ENCODE peak calls at places on chromosome 17, in eight cellular contexts. One of them, this sample, is unnamed. For H3K27me3, the result is how much of the 10 kb centered on the place peaks cover.

GRCh38 chr17:17971431-17972125 is 622 bp downstream of the TOM1L2 start:
- DNase-seq in fibroblast of lung: no peak
- DNase-seq in K562: no peak
- DNase-seq in GM23338: no peak
- DNase-seq in Panc1: no peak
- DNase-seq in uterus: peak
- DNase-seq in prostate gland: peak
- DNase-seq in thyroid gland: peak
- DNase-seq in this sample: no peak

GRCh38 chr17:77096570-77097214 is 44.1 kb upstream of the SEC14L1 start:
- DNase-seq in fibroblast of lung: peak
- DNase-seq in K562: no peak
- DNase-seq in GM23338: peak
- DNase-seq in Panc1: peak
- DNase-seq in uterus: peak
- DNase-seq in prostate gland: peak
- DNase-seq in thyroid gland: no peak
- DNase-seq in this sample: no peak

GRCh38 chr17:32899240-32900013 is 22.5 kb upstream of the MYO1D start:
- DNase-seq in fibroblast of lung: no peak
- DNase-seq in K562: no peak
- DNase-seq in GM23338: no peak
- DNase-seq in Panc1: no peak
- DNase-seq in uterus: no peak
- DNase-seq in prostate gland: no peak
- DNase-seq in thyroid gland: no peak
- DNase-seq in this sample: no peak

GRCh38 chr17:80494547-80494946 is 18.1 kb upstream of the NPTX1 start:
- DNase-seq in fibroblast of lung: no peak
- DNase-seq in K562: no peak
- DNase-seq in GM23338: no peak
- DNase-seq in Panc1: no peak
- DNase-seq in uterus: no peak
- DNase-seq in prostate gland: no peak
- DNase-seq in thyroid gland: no peak
- DNase-seq in this sample: no peak

GRCh38 chr17:81926451-81927144 is 937 bp downstream of the MAFG start:
- DNase-seq in fibroblast of lung: peak
- DNase-seq in K562: peak
- DNase-seq in GM23338: peak
- DNase-seq in Panc1: no peak
- DNase-seq in uterus: peak
- DNase-seq in prostate gland: peak
- DNase-seq in thyroid gland: peak
- DNase-seq in this sample: peak

GRCh38 chr17:38748329-38749221 is at the start of gene PCGF2:
- DNase-seq in fibroblast of lung: peak
- DNase-seq in K562: peak
- DNase-seq in GM23338: peak
- DNase-seq in Panc1: no peak
- DNase-seq in uterus: peak
- DNase-seq in prostate gland: peak
- DNase-seq in thyroid gland: peak
- DNase-seq in this sample: peak

GRCh38 chr17:57940217-57940616 is 15.0 kb downstream of the CUEDC1 start:
- DNase-seq in fibroblast of lung: no peak
- DNase-seq in K562: no peak
- DNase-seq in GM23338: peak
- DNase-seq in Panc1: no peak
- DNase-seq in uterus: no peak
- DNase-seq in prostate gland: no peak
- DNase-seq in thyroid gland: peak
- DNase-seq in this sample: peak

GRCh38 chr17:31134526-31134925 is 39.7 kb downstream of the NF1 start:
- DNase-seq in fibroblast of lung: peak
- DNase-seq in K562: no peak
- DNase-seq in GM23338: no peak
- DNase-seq in Panc1: no peak
- DNase-seq in uterus: no peak
- DNase-seq in prostate gland: no peak
- DNase-seq in thyroid gland: no peak
- DNase-seq in this sample: no peak

GRCh38 chr17:11705111-11705510 is 106.8 kb downstream of the DNAH9 start:
- DNase-seq in fibroblast of lung: no peak
- DNase-seq in K562: no peak
- DNase-seq in GM23338: no peak
- DNase-seq in Panc1: no peak
- DNase-seq in uterus: no peak
- DNase-seq in prostate gland: no peak
- DNase-seq in thyroid gland: peak
- DNase-seq in this sample: peak

GRCh38 chr17:50588391-50589111 is 28.0 kb downstream of the CACNA1G start:
- DNase-seq in fibroblast of lung: no peak
- DNase-seq in K562: no peak
- DNase-seq in GM23338: no peak
- DNase-seq in Panc1: no peak
- DNase-seq in uterus: no peak
- DNase-seq in prostate gland: no peak
- DNase-seq in thyroid gland: peak
- DNase-seq in this sample: peak

GRCh38 chr17:17129466-17129865 is 76.7 kb downstream of the PLD6 start:
- DNase-seq in fibroblast of lung: no peak
- DNase-seq in K562: no peak
- DNase-seq in GM23338: no peak
- DNase-seq in Panc1: no peak
- DNase-seq in uterus: no peak
- DNase-seq in prostate gland: no peak
- DNase-seq in thyroid gland: peak
- DNase-seq in this sample: no peak

GRCh38 chr17:43714338-43715149 is 44.0 kb downstream of the SOST start:
- DNase-seq in fibroblast of lung: no peak
- DNase-seq in K562: no peak
- DNase-seq in GM23338: no peak
- DNase-seq in Panc1: no peak
- DNase-seq in uterus: no peak
- DNase-seq in prostate gland: no peak
- DNase-seq in thyroid gland: no peak
- DNase-seq in this sample: no peak

GRCh38 chr17:78667741-78668640 is 90.8 kb upstream of the DNAH17 start:
- DNase-seq in fibroblast of lung: no peak
- DNase-seq in K562: no peak
- DNase-seq in GM23338: no peak
- DNase-seq in Panc1: no peak
- DNase-seq in uterus: no peak
- DNase-seq in prostate gland: no peak
- DNase-seq in thyroid gland: no peak
- DNase-seq in this sample: no peak

GRCh38 chr17:28527181-28527681 is 21.1 kb downstream of the FOXN1 start:
- DNase-seq in fibroblast of lung: no peak
- DNase-seq in K562: peak
- DNase-seq in GM23338: no peak
- DNase-seq in Panc1: no peak
- DNase-seq in uterus: no peak
- DNase-seq in prostate gland: no peak
- DNase-seq in thyroid gland: no peak
- DNase-seq in this sample: no peak

GRCh38 chr17:45020354-45021138 is 30.9 kb downstream of the DCAKD start:
- DNase-seq in fibroblast of lung: peak
- DNase-seq in K562: no peak
- DNase-seq in GM23338: peak
- DNase-seq in Panc1: no peak
- DNase-seq in uterus: peak
- DNase-seq in prostate gland: peak
- DNase-seq in thyroid gland: peak
- DNase-seq in this sample: no peak

GRCh38 chr17:78185981-78186688 is 717 bp downstream of the TK1 start:
- DNase-seq in fibroblast of lung: no peak
- DNase-seq in K562: peak
- DNase-seq in GM23338: no peak
- DNase-seq in Panc1: no peak
- DNase-seq in uterus: no peak
- DNase-seq in prostate gland: no peak
- DNase-seq in thyroid gland: peak
- DNase-seq in this sample: peak

GRCh38 chr17:60481604-60482003 is 44.4 kb downstream of the APPBP2 start:
- DNase-seq in fibroblast of lung: no peak
- DNase-seq in K562: no peak
- DNase-seq in GM23338: no peak
- DNase-seq in Panc1: no peak
- DNase-seq in uterus: no peak
- DNase-seq in prostate gland: no peak
- DNase-seq in thyroid gland: no peak
- DNase-seq in this sample: peak

GRCh38 chr17:44557653-44558285 is 485 bp downstream of the FZD2 start:
- DNase-seq in fibroblast of lung: peak
- DNase-seq in K562: no peak
- DNase-seq in GM23338: peak
- DNase-seq in Panc1: no peak
- DNase-seq in uterus: peak
- DNase-seq in prostate gland: no peak
- DNase-seq in thyroid gland: peak
- DNase-seq in this sample: no peak

DNA sequence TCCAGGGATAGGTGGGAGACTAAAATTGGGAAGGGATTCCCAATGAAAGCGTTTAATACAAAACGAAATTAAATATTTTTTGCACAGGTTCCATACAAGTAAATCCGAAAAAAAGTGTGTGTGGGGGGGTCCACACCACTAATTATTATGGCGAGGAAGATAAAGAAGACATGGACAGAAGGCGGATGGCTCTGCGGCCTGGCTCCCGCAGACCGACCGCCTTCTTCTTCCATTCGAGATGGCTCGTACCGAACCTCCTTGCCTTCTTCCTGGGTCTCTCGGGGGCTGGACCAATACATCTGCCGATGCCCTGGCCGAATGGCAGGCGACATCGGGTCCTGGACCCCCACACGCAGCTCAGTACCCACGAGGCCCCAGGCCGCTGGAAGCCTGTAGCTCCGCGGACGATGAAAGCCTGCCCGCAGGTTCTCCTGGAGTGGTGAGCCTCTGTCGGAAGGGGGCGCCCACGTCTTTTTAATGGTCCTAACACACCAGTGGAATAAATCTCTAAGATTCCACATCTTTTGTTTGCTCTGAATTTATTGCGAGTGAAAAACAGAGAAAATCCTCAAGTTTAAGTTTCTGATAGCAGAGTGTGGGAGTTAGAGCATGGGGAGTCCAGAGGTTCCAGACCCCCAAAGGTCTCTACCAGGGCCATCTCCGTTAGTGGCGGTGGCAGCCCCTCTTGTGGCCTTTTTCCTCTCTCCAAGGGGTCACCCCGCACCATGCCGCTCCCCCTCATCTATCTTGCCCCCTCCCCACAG is 1.4 kb downstream of the PRAC2 start:
- DNase-seq in fibroblast of lung: peak
- DNase-seq in K562: peak
- DNase-seq in GM23338: peak
- DNase-seq in Panc1: peak
- DNase-seq in uterus: peak
- DNase-seq in prostate gland: peak
- DNase-seq in thyroid gland: peak
- DNase-seq in this sample: peak
- H3K27me3 ChIP-seq in fibroblast of lung: half or more
- H3K27me3 ChIP-seq in K562: half or more
- H3K27me3 ChIP-seq in GM23338: half or more
- H3K27me3 ChIP-seq in Panc1: under half
- H3K27me3 ChIP-seq in uterus: half or more
- H3K27me3 ChIP-seq in prostate gland: under half
- H3K27me3 ChIP-seq in thyroid gland: half or more
- H3K27me3 ChIP-seq in this sample: under half

GRCh38 chr17:2510559-2510958 is 1.1 kb downstream of the METTL16 start:
- DNase-seq in fibroblast of lung: no peak
- DNase-seq in K562: no peak
- DNase-seq in GM23338: no peak
- DNase-seq in Panc1: no peak
- DNase-seq in uterus: no peak
- DNase-seq in prostate gland: no peak
- DNase-seq in thyroid gland: no peak
- DNase-seq in this sample: no peak
- H3K4me3 ChIP-seq in fibroblast of lung: peak
- H3K4me3 ChIP-seq in K562: peak
- H3K4me3 ChIP-seq in GM23338: peak
- H3K4me3 ChIP-seq in Panc1: peak
- H3K4me3 ChIP-seq in uterus: peak
- H3K4me3 ChIP-seq in prostate gland: peak
- H3K4me3 ChIP-seq in thyroid gland: peak
- H3K4me3 ChIP-seq in this sample: peak

GRCh38 chr17:48546187-48546923 is 1.4 kb upstream of the HOXB2 start:
- DNase-seq in fibroblast of lung: peak
- DNase-seq in K562: peak
- DNase-seq in GM23338: peak
- DNase-seq in Panc1: no peak
- DNase-seq in uterus: peak
- DNase-seq in prostate gland: no peak
- DNase-seq in thyroid gland: no peak
- DNase-seq in this sample: peak
- H3K27me3 ChIP-seq in fibroblast of lung: under half
- H3K27me3 ChIP-seq in K562: under half
- H3K27me3 ChIP-seq in GM23338: half or more
- H3K27me3 ChIP-seq in Panc1: under half
- H3K27me3 ChIP-seq in uterus: under half
- H3K27me3 ChIP-seq in prostate gland: under half
- H3K27me3 ChIP-seq in thyroid gland: half or more
- H3K27me3 ChIP-seq in this sample: under half

GRCh38 chr17:48530208-48530886 is 464 bp downstream of the HOXB1 start:
- DNase-seq in fibroblast of lung: no peak
- DNase-seq in K562: no peak
- DNase-seq in GM23338: no peak
- DNase-seq in Panc1: no peak
- DNase-seq in uterus: no peak
- DNase-seq in prostate gland: no peak
- DNase-seq in thyroid gland: no peak
- DNase-seq in this sample: no peak

GRCh38 chr17:48529191-48529979 is 1.4 kb downstream of the HOXB1 start:
- DNase-seq in fibroblast of lung: no peak
- DNase-seq in K562: no peak
- DNase-seq in GM23338: no peak
- DNase-seq in Panc1: no peak
- DNase-seq in uterus: no peak
- DNase-seq in prostate gland: no peak
- DNase-seq in thyroid gland: no peak
- DNase-seq in this sample: no peak

GRCh38 chr17:48528153-48528912 is 2.5 kb downstream of the HOXB1 start:
- DNase-seq in fibroblast of lung: no peak
- DNase-seq in K562: peak
- DNase-seq in GM23338: peak
- DNase-seq in Panc1: no peak
- DNase-seq in uterus: no peak
- DNase-seq in prostate gland: no peak
- DNase-seq in thyroid gland: no peak
- DNase-seq in this sample: peak

GRCh38 chr17:48526986-48527741 is 3.6 kb downstream of the HOXB1 start:
- DNase-seq in fibroblast of lung: no peak
- DNase-seq in K562: no peak
- DNase-seq in GM23338: peak
- DNase-seq in Panc1: no peak
- DNase-seq in uterus: no peak
- DNase-seq in prostate gland: no peak
- DNase-seq in thyroid gland: no peak
- DNase-seq in this sample: no peak

DNA sequence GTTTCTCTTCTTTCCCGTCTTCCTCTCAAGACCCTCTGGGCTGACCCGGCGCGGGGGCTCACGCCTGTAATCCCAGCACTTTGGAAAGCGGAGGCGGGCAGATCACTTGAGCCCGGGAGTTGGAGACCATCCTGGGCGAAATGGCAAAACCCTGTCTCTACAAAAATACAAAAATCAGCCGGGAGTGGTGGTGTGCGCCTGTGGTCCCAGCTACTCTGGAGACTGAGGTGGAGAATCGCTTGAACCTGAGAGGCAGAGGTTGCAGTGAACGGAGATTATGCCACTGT is 3.1 kb downstream of the HOXB1 start:
- DNase-seq in fibroblast of lung: no peak
- DNase-seq in K562: no peak
- DNase-seq in GM23338: no peak
- DNase-seq in Panc1: no peak
- DNase-seq in uterus: no peak
- DNase-seq in prostate gland: no peak
- DNase-seq in thyroid gland: no peak
- DNase-seq in this sample: no peak
- H3K4me3 ChIP-seq in fibroblast of lung: no peak
- H3K4me3 ChIP-seq in K562: no peak
- H3K4me3 ChIP-seq in GM23338: peak
- H3K4me3 ChIP-seq in Panc1: no peak
- H3K4me3 ChIP-seq in uterus: no peak
- H3K4me3 ChIP-seq in prostate gland: no peak
- H3K4me3 ChIP-seq in thyroid gland: no peak
- H3K4me3 ChIP-seq in this sample: peak